ENCODE peak calls at places on chromosomes 12 and 14, in four cellular contexts. F is left ventricle myocardium inferior, T is gastrocnemius medialis, U is lower lobe of right lung. S is an unnamed sample.

GRCh38 chr14:32382704-32383103 is 53.6 kb downstream of the AKAP6 start:
- DNase-seq in F (no peak), U (no peak), T (no peak), S (no peak)

GRCh38 chr14:90900712-90901111 is 84.5 kb upstream of the TTC7B start:
- DNase-seq in U (no peak), F (no peak), T (no peak), S (no peak)

GRCh38 chr14:90398315-90398811 is 1.5 kb downstream of the CALM1 start:
- DNase-seq in T (peak), F (no peak), U (peak), S (no peak)

GRCh38 chr12:48924617-48925217 is 575 bp downstream of the FKBP11 start:
- DNase-seq in T (peak), F (peak), U (peak), S (no peak)

GRCh38 chr12:62977419-62977818 is 42.5 kb upstream of the PPM1H start:
- DNase-seq in F (no peak), U (no peak), T (no peak), S (no peak)

GRCh38 chr12:14390885-14391530 is 25.5 kb downstream of the ATF7IP start:
- DNase-seq in F (no peak), T (no peak), U (no peak), S (no peak)

GRCh38 chr12:49339464-49339861 is 2.5 kb upstream of the C1QL4 start:
- DNase-seq in F (no peak), U (no peak), T (no peak), S (no peak)

GRCh38 chr12:78671295-78671694 is 193.3 kb upstream of the SYT1 start:
- DNase-seq in T (no peak), F (no peak), U (no peak), S (no peak)

GRCh38 chr12:53677612-53678133 is 1.8 kb upstream of the ATP5MC2 start:
- DNase-seq in U (no peak), F (no peak), T (no peak), S (no peak)

GRCh38 chr12:107302649-107303386 is 209.5 kb upstream of the CRY1 start:
- DNase-seq in T (no peak), U (no peak), F (no peak), S (no peak)

GRCh38 chr14:63663428-63664142 is 21.9 kb upstream of the WDR89 start:
- DNase-seq in U (no peak), F (no peak), T (no peak), S (peak)

GRCh38 chr14:29144598-29144997 is 378.0 kb downstream of the FOXG1 start:
- DNase-seq in T (no peak), F (no peak), U (no peak), S (no peak)

GRCh38 chr12:114686421-114687268 is 2.7 kb upstream of the TBX3 start:
- DNase-seq in T (no peak), F (no peak), U (no peak), S (no peak)

GRCh38 chr12:113259499-113259953 is 38.3 kb downstream of the TPCN1 start:
- DNase-seq in U (peak), T (peak), F (peak), S (no peak)

GRCh38 chr12:120376890-120377572 is 8.1 kb upstream of the MSI1 start:
- DNase-seq in T (no peak), F (no peak), U (no peak), S (no peak)

GRCh38 chr14:84643438-84643837 is 886.5 kb upstream of the FLRT2 start:
- DNase-seq in U (no peak), F (no peak), T (no peak), S (no peak)

GRCh38 chr14:101556131-101556530 is 5.2 kb upstream of the DIO3 start:
- DNase-seq in F (no peak), U (peak), T (no peak), S (no peak)

GRCh38 chr12:108457006-108457733 is 57.9 kb upstream of the FICD start:
- DNase-seq in U (no peak), T (no peak), F (no peak), S (no peak)

GRCh38 chr14:95434161-95434560 is 82.3 kb downstream of the SYNE3 start:
- DNase-seq in U (no peak), F (no peak), T (no peak), S (no peak)

GRCh38 chr12:46395308-46395707 is 22.7 kb upstream of the SLC38A2 start:
- DNase-seq in F (no peak), U (no peak), T (no peak), S (no peak)

GRCh38 chr12:41424651-41425050 is 236.5 kb downstream of the PDZRN4 start:
- DNase-seq in T (no peak), F (no peak), U (no peak), S (no peak)

GRCh38 chr14:70317969-70318634 is 41.4 kb downstream of the COX16 start:
- DNase-seq in U (no peak), F (no peak), T (no peak), S (no peak)

GRCh38 chr12:116393859-116394650 is 116.6 kb upstream of the MED13L start:
- DNase-seq in F (no peak), T (no peak), U (no peak), S (no peak)

GRCh38 chr12:20695232-20695631 is at the start of gene SLCO1C1:
- DNase-seq in F (no peak), U (no peak), T (no peak), S (no peak)

GRCh38 chr12:10069099-10069498 is 29.7 kb downstream of the CLEC1A start:
- DNase-seq in F (no peak), T (no peak), U (no peak), S (no peak)

GRCh38 chr12:25337916-25338315 is 87.2 kb upstream of the KRAS start:
- DNase-seq in U (no peak), T (no peak), F (no peak), S (no peak)

GRCh38 chr12:3409662-3410061 is 81.3 kb upstream of the PRMT8 start:
- DNase-seq in F (no peak), U (no peak), T (no peak), S (no peak)

GRCh38 chr12:24960222-24960855 is 11.4 kb upstream of the BCAT1 start:
- DNase-seq in T (no peak), F (no peak), U (no peak), S (no peak)

GRCh38 chr12:4648099-4648498 is 752 bp downstream of the AKAP3 start:
- DNase-seq in F (no peak), U (no peak), T (no peak), S (no peak)

GRCh38 chr12:64004639-64005038 is 160.1 kb downstream of the SRGAP1 start:
- DNase-seq in U (no peak), T (no peak), F (no peak), S (no peak)

GRCh38 chr12:116662612-116663144 is 75.2 kb downstream of the SPRING1 start:
- DNase-seq in U (no peak), T (no peak), F (no peak), S (no peak)

GRCh38 chr14:94638961-94639817 is 27.0 kb downstream of the SERPINA3 start:
- DNase-seq in T (no peak), F (no peak), U (no peak), S (no peak)

GRCh38 chr12:90203556-90203955 is 494.9 kb upstream of the ATP2B1 start:
- DNase-seq in F (no peak), U (no peak), T (no peak), S (no peak)

DNA sequence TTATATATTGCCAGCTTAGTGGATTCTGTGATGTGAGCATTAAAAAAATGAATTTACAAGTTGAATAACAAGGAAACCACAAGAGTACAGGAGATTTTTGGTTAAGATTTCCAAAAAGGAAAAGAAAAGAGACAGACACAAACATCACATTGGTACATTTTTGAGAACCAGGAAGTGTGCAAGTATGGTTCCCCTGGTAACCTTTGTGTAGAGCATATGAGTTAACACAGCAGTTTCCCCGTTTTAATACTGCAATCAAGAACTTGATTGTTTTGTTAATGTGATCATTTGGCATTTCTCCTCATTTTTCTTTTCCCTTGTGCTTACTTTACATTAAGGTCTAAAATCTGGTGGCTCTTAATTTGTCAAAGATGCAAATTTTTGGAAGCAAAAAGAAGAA is 490.4 kb upstream of the ATP2B1 start:
- DNase-seq in U (no peak), F (no peak), T (no peak), S (no peak)
- TF ChIP-seq CTCF in U (no peak), F (no peak), T (no peak), S (no peak)

DNA sequence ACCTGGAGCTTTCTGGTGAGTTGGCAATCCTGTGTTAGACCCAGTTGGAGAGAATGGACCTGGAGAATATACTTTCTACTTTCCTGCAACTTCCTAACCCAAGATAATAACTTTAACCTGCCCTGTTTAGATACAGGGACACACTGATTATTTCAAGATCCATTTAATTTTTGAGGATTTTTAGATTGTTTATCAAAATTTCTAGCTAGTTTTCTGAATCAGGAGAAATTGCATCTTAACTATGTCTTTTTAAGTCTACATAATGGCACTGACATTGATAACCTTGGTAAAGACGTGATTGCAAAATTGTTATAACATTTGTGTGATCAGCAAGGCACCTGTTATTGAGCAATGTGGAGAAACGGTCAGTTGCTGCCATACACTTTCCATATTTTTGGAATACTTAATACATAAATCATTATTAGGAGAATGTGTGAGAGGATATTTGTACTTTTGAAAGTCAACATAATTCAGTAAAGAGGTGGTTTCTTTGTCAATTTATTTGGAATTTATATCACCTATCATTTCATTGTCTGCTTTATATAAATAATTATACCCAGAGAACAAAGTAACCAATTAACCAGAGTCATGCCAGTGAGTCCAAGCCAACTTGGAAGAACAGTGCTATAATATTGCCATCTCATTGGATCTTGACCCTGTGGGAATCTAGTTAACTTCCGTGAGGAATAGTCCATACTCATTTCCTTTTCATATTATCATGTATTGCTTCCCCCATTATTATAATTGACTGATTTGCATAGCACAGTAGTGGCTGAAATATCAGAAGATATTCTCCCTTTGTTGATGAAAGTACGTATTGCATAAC is 28.4 kb downstream of the NFYB start:
- DNase-seq in T (no peak), F (no peak), U (no peak), S (no peak)
- TF ChIP-seq CTCF in T (no peak), F (peak), U (no peak), S (peak)

GRCh38 chr14:49620182-49621113 is at the start of the genes MGAT2 and RPL36AL:
- DNase-seq in U (peak), T (peak), F (peak), S (peak)
- TF ChIP-seq CTCF in U (peak), T (peak), F (peak), S (peak)

DNA sequence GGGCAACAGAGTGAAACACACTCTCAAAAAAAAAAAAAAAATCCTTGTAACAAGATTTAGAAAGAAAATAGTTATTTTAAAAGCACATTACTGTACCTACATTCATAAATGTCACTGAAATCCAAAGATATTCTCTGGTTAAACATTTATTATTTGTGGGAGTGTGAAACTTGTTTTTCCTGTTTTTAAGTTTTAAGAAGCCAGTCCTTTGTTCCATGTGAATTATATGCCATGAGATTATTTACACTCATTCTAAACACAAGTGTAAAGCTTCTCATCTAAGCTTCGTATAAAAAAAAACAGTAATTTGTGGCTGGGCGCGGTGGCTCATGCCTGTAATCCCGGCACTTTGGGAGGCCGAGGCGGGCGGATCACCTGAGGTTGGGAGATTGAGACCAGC is 15.0 kb downstream of the VCPKMT start:
- DNase-seq in T (no peak), F (no peak), U (no peak), S (no peak)
- TF ChIP-seq CTCF in T (no peak), F (no peak), U (no peak), S (no peak)

DNA sequence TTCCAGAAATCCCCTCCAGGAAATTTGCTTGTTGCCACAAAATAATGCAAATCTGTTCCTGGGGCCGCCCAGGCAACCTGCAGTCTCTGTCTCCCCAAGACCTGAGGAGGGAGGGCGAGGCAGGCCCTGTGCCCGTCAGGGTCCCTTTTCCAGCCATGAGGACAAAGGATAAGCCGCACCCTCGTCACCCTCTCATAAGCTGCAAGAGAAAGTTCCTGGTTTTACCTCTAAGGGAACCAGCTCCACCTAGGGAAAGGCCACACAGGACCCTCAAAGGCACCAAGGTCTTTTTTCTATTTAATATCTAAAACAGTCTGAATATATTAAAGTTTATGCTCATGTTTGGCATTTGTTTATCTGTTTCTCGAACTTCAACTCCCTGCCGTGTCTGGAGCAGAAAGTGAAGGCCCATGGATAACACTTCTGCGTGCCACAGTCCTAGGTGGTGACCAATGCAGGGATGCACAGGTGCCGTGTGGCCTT is 44.9 kb downstream of the PSMA6 start:
- DNase-seq in U (no peak), T (no peak), F (no peak), S (no peak)
- TF ChIP-seq CTCF in U (no peak), T (no peak), F (no peak), S (no peak)

DNA sequence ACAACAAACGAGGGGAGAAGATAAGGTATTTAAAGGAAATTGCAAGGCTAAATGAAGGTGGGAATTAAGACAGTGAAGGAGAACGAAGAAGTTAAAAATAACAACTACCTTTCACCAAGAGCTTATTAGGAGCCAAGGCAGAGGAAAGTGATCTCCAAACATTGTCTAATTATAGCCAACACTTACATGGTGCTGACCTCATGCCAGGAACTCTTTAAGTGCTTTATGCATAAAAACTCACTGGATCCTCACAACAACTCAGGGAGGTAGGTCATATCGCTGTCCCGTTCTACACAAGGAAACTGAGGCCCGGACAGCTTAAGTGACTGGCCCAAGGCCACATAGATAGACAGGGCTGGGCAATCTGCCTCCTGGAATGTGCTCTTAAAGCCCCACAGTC is 19.5 kb downstream of the TAMALIN start:
- DNase-seq in U (no peak), T (no peak), F (no peak), S (no peak)
- TF ChIP-seq CTCF in U (no peak), T (no peak), F (no peak), S (no peak)

DNA sequence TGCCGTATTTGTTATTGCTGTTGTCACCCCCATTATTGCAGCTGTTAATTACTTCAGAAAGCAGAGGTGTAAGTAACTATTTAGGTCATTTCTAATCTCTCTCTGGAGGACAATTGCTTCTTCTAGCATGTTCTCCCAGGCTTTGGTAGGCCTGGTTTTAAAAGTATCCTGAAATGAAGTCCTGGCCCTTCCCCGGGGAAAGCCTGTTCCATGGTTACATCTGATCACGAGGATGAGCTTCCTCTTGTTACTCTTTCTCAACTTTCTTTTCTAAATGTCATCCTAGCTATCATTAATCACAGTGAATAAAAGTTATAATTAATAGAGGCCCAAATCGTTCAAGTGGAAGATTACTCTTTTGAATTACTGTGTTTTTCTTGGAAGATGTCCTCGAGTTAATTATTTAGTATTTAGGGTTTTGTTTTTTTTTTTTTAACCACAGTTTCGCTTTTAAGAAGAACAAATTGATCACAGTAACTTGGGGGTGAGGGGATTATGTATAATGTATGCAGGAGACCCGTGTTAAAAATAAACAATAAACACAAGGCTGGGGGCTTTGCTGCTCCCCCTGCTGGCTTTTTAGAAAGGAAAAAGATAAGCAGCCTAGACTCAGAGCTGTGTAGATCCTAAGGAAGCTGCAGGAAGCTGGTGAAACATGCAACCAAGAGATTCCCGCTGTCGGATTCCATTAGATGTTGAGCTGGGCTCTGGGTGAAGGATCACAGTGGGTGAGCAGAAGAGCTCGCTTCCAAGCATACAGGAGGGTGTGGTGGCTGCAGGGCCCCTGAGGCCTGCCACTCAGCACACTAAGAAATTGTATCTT is 420.1 kb downstream of the FUT8 start:
- DNase-seq in T (peak), F (no peak), U (no peak), S (no peak)
- TF ChIP-seq CTCF in T (no peak), F (no peak), U (no peak), S (peak)

DNA sequence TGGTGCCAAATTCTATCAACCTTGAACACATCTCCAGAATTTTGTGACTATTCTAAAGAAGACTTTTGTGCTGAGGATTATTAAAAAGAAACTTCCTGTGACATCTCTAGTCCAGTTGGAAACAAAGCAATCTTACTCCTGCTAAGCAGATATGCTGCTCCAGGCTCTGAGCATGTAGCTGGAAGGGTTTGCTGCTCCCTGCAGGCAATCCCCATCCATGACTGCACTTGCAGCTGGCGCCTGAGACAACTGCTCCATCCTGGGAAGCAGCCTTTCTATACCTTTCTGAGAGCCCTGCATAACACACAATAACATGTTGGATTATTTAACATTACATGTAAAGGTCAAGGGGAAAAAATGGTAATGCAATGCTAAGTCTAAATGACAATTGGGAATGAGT is 105.1 kb downstream of the NDUFA12 start:
- DNase-seq in T (no peak), F (no peak), U (no peak), S (no peak)
- TF ChIP-seq CTCF in T (no peak), F (peak), U (no peak), S (peak)